ENCODE peak calls at places on chromosomes 1 and 21, in four cellular contexts. Y, X, N and W are unnamed samples.

GRCh38 chr1:55071477-55071876 is 32.1 kb downstream of the PCSK9 start:
- DNase-seq in Y (no peak), X (peak; percentile 27), N (peak; percentile 36), W (no peak)

GRCh38 chr1:26368006-26368405 is 4.5 kb downstream of the ZNF683 start:
- DNase-seq in X (no peak), N (no peak), Y (no peak), W (no peak)

GRCh38 chr1:66168467-66168887 is 365.5 kb upstream of the SGIP1 start:
- DNase-seq in N (no peak), X (peak; percentile 49), Y (no peak), W (no peak)

GRCh38 chr1:2368053-2368744 is 23.2 kb downstream of the MORN1 start:
- DNase-seq in X (no peak), Y (no peak), N (no peak), W (peak; percentile 36)

GRCh38 chr1:96144636-96145035 is 576.9 kb upstream of the PTBP2 start:
- DNase-seq in Y (no peak), X (no peak), N (no peak), W (no peak)

GRCh38 chr1:50110656-50111055 is 1.9 kb downstream of the ELAVL4 start:
- DNase-seq in X (no peak), Y (peak; percentile 74), N (peak; percentile 95), W (no peak)

GRCh38 chr1:63651110-63651776 is 58.0 kb downstream of the PGM1 start:
- DNase-seq in X (no peak), Y (no peak), N (no peak), W (no peak)

GRCh38 chr1:184665329-184665728 is 89.3 kb downstream of the EDEM3 start:
- DNase-seq in N (no peak), Y (no peak), X (no peak), W (no peak)

GRCh38 chr1:155984341-155984740 is 6.0 kb upstream of the ARHGEF2 start:
- DNase-seq in N (peak; percentile 94), X (no peak), Y (no peak), W (no peak)

GRCh38 chr1:243943671-243944428 is 93.8 kb upstream of the AKT3 start:
- DNase-seq in Y (no peak), N (no peak), X (no peak), W (no peak)

GRCh38 chr21:39788383-39788782 is 43.4 kb downstream of the IGSF5 start:
- DNase-seq in Y (peak; percentile 60), N (peak; percentile 86), X (no peak), W (peak; percentile 84)

GRCh38 chr1:182317489-182318180 is 74.0 kb downstream of the GLUL start:
- DNase-seq in X (no peak), Y (no peak), N (no peak), W (no peak)

GRCh38 chr1:77687519-77687906 is 5.1 kb upstream of the ZZZ3 start:
- DNase-seq in N (no peak), X (peak; percentile 43), Y (no peak), W (no peak)

GRCh38 chr21:29187939-29188338 is 57.5 kb downstream of the MAP3K7CL start:
- DNase-seq in Y (no peak), X (no peak), N (no peak), W (no peak)

GRCh38 chr1:243628476-243628907 is 221.6 kb downstream of the AKT3 start:
- DNase-seq in N (peak; percentile 33), X (no peak), Y (no peak), W (no peak)

GRCh38 chr1:79079770-79080169 is 73.2 kb upstream of the ADGRL4 start:
- DNase-seq in X (no peak), Y (no peak), N (no peak), W (no peak)

GRCh38 chr1:100795646-100795985 is 76.1 kb downstream of the VCAM1 start:
- DNase-seq in N (no peak), Y (no peak), X (no peak), W (no peak)

GRCh38 chr1:66335859-66336640 is 197.9 kb upstream of the SGIP1 start:
- DNase-seq in N (no peak), Y (no peak), X (peak; percentile 93), W (peak; percentile 90)

GRCh38 chr1:164668451-164668850 is 109.5 kb downstream of the PBX1 start:
- DNase-seq in N (no peak), X (no peak), Y (no peak), W (no peak)

GRCh38 chr1:226674892-226675719 is 64.0 kb downstream of the ITPKB start:
- DNase-seq in X (peak; percentile 97), N (no peak), Y (no peak), W (peak; percentile 85)

GRCh38 chr1:89608627-89609338 is 24.1 kb upstream of the LRRC8C start:
- DNase-seq in X (no peak), Y (no peak), N (no peak), W (no peak)

GRCh38 chr1:15384301-15384901 is 25.3 kb upstream of the EFHD2 start:
- DNase-seq in N (no peak), X (no peak), Y (no peak), W (no peak)

GRCh38 chr1:163048970-163049680 is 20.0 kb upstream of the RGS4 start:
- DNase-seq in N (no peak), X (no peak), Y (no peak), W (no peak)

GRCh38 chr1:178094752-178095645 is 1.1 kb downstream of the RASAL2 start:
- DNase-seq in N (no peak), Y (peak; percentile 3), X (no peak), W (no peak)

GRCh38 chr1:210647406-210648333 is 319.0 kb downstream of the HHAT start:
- DNase-seq in X (no peak), Y (no peak), N (no peak), W (no peak)

GRCh38 chr1:234924450-234925355 is 203.9 kb downstream of the TOMM20 start:
- DNase-seq in X (peak; percentile 67), N (no peak), Y (no peak), W (no peak)

GRCh38 chr1:201461193-201461657 is 7.8 kb downstream of the PHLDA3 start:
- DNase-seq in N (no peak), Y (no peak), X (no peak), W (no peak)

GRCh38 chr1:28591708-28592313 is at the start of gene RAB42:
- DNase-seq in N (no peak), Y (no peak), X (no peak), W (no peak)

GRCh38 chr21:27104749-27105439 is 138.0 kb upstream of the ADAMTS5 start:
- DNase-seq in X (no peak), Y (no peak), N (no peak), W (no peak)

GRCh38 chr1:223228201-223228600 is 85.2 kb upstream of the TLR5 start:
- DNase-seq in N (no peak), Y (no peak), X (no peak), W (no peak)

GRCh38 chr1:194533641-194534040 is 1347.2 kb upstream of the B3GALT2 start:
- DNase-seq in Y (no peak), N (no peak), X (no peak), W (no peak)

GRCh38 chr1:245810181-245810727 is 655.5 kb downstream of the KIF26B start:
- DNase-seq in Y (no peak), N (no peak), X (peak; percentile 49), W (no peak)

GRCh38 chr1:10724052-10724494 is 72.4 kb downstream of the CASZ1 start:
- DNase-seq in N (no peak), Y (no peak), X (no peak), W (peak; percentile 85)

GRCh38 chr1:200980452-200980772 is 43.1 kb downstream of the KIF21B start:
- DNase-seq in X (no peak), Y (no peak), N (no peak), W (no peak)

GRCh38 chr21:34037446-34037845 is 35.9 kb upstream of the MRPS6 start:
- DNase-seq in N (no peak), Y (no peak), X (no peak), W (no peak)

GRCh38 chr1:30384286-30385245 is 338.8 kb downstream of the MATN1 start:
- DNase-seq in N (no peak), Y (peak; percentile 40), X (no peak), W (peak; percentile 59)